ENCODE peak calls at places on chromosomes 1 and 21, in six cellular contexts. One of them, this sample, is unnamed.

GRCh38 chr1:156284762-156285161 is 637 bp downstream of the TMEM79 start:
- DNase-seq in HAP-1: no peak
- DNase-seq in fibroblast of lung: no peak
- DNase-seq in midbrain: no peak
- DNase-seq in CD8-positive, alpha-beta memory T cell: no peak
- DNase-seq in astrocyte of the cerebellum: no peak
- DNase-seq in this sample: peak

GRCh38 chr1:1357871-1358432 is 403 bp downstream of the MXRA8 start:
- DNase-seq in CD8-positive, alpha-beta memory T cell: no peak
- DNase-seq in astrocyte of the cerebellum: no peak
- DNase-seq in midbrain: no peak
- DNase-seq in fibroblast of lung: no peak
- DNase-seq in HAP-1: no peak
- DNase-seq in this sample: peak

GRCh38 chr1:118949317-118949716 is 38.8 kb downstream of the TBX15 start:
- DNase-seq in HAP-1: no peak
- DNase-seq in astrocyte of the cerebellum: peak
- DNase-seq in midbrain: no peak
- DNase-seq in fibroblast of lung: peak
- DNase-seq in CD8-positive, alpha-beta memory T cell: no peak
- DNase-seq in this sample: peak

GRCh38 chr1:172477741-172478140 is 33.9 kb upstream of the PIGC start:
- DNase-seq in CD8-positive, alpha-beta memory T cell: no peak
- DNase-seq in fibroblast of lung: no peak
- DNase-seq in midbrain: no peak
- DNase-seq in HAP-1: no peak
- DNase-seq in astrocyte of the cerebellum: no peak
- DNase-seq in this sample: no peak

GRCh38 chr1:183163311-183163710 is 22.8 kb upstream of the LAMC2 start:
- DNase-seq in fibroblast of lung: peak
- DNase-seq in astrocyte of the cerebellum: peak
- DNase-seq in midbrain: no peak
- DNase-seq in HAP-1: no peak
- DNase-seq in CD8-positive, alpha-beta memory T cell: no peak
- DNase-seq in this sample: peak

GRCh38 chr1:205600085-205600484 is 31.7 kb downstream of the ELK4 start:
- DNase-seq in fibroblast of lung: peak
- DNase-seq in astrocyte of the cerebellum: peak
- DNase-seq in CD8-positive, alpha-beta memory T cell: no peak
- DNase-seq in midbrain: no peak
- DNase-seq in HAP-1: no peak
- DNase-seq in this sample: peak

GRCh38 chr1:28249013-28249870 is 10.1 kb upstream of the SESN2 start:
- DNase-seq in astrocyte of the cerebellum: no peak
- DNase-seq in fibroblast of lung: peak
- DNase-seq in CD8-positive, alpha-beta memory T cell: no peak
- DNase-seq in HAP-1: peak
- DNase-seq in midbrain: no peak
- DNase-seq in this sample: peak

GRCh38 chr1:70066711-70067110 is 138.7 kb downstream of the LRRC40 start:
- DNase-seq in midbrain: no peak
- DNase-seq in CD8-positive, alpha-beta memory T cell: no peak
- DNase-seq in HAP-1: no peak
- DNase-seq in fibroblast of lung: no peak
- DNase-seq in astrocyte of the cerebellum: no peak
- DNase-seq in this sample: no peak

GRCh38 chr1:31920986-31921385 is 17.2 kb downstream of the PTP4A2 start:
- DNase-seq in fibroblast of lung: no peak
- DNase-seq in astrocyte of the cerebellum: no peak
- DNase-seq in midbrain: no peak
- DNase-seq in CD8-positive, alpha-beta memory T cell: no peak
- DNase-seq in HAP-1: no peak
- DNase-seq in this sample: no peak

GRCh38 chr1:207848234-207848633 is 62.7 kb downstream of the CD34 start:
- DNase-seq in fibroblast of lung: peak
- DNase-seq in midbrain: peak
- DNase-seq in astrocyte of the cerebellum: no peak
- DNase-seq in CD8-positive, alpha-beta memory T cell: no peak
- DNase-seq in HAP-1: no peak
- DNase-seq in this sample: peak

GRCh38 chr1:229181419-229181818 is 89.5 kb upstream of the RAB4A start:
- DNase-seq in fibroblast of lung: no peak
- DNase-seq in astrocyte of the cerebellum: no peak
- DNase-seq in CD8-positive, alpha-beta memory T cell: no peak
- DNase-seq in midbrain: no peak
- DNase-seq in HAP-1: no peak
- DNase-seq in this sample: no peak

GRCh38 chr21:43835061-43835460 is 30.0 kb upstream of the AGPAT3 start:
- DNase-seq in astrocyte of the cerebellum: no peak
- DNase-seq in midbrain: no peak
- DNase-seq in fibroblast of lung: no peak
- DNase-seq in CD8-positive, alpha-beta memory T cell: peak
- DNase-seq in HAP-1: no peak
- DNase-seq in this sample: no peak

GRCh38 chr1:110068646-110069301 is 1.7 kb downstream of the ALX3 start:
- DNase-seq in fibroblast of lung: no peak
- DNase-seq in midbrain: no peak
- DNase-seq in CD8-positive, alpha-beta memory T cell: no peak
- DNase-seq in astrocyte of the cerebellum: no peak
- DNase-seq in HAP-1: no peak
- DNase-seq in this sample: no peak

GRCh38 chr1:232950919-232951579 is 638 bp downstream of the NTPCR start:
- DNase-seq in astrocyte of the cerebellum: no peak
- DNase-seq in fibroblast of lung: no peak
- DNase-seq in midbrain: no peak
- DNase-seq in CD8-positive, alpha-beta memory T cell: no peak
- DNase-seq in HAP-1: peak
- DNase-seq in this sample: no peak

GRCh38 chr1:153803479-153804056 is 28.4 kb downstream of the SLC27A3 start:
- DNase-seq in astrocyte of the cerebellum: no peak
- DNase-seq in fibroblast of lung: no peak
- DNase-seq in HAP-1: no peak
- DNase-seq in midbrain: no peak
- DNase-seq in CD8-positive, alpha-beta memory T cell: no peak
- DNase-seq in this sample: no peak

GRCh38 chr21:18041012-18041411 is 203.6 kb upstream of the CHODL start:
- DNase-seq in HAP-1: peak
- DNase-seq in fibroblast of lung: no peak
- DNase-seq in CD8-positive, alpha-beta memory T cell: no peak
- DNase-seq in midbrain: peak
- DNase-seq in astrocyte of the cerebellum: peak
- DNase-seq in this sample: no peak

GRCh38 chr1:171438441-171438840 is 46.9 kb upstream of the PRRC2C start:
- DNase-seq in CD8-positive, alpha-beta memory T cell: no peak
- DNase-seq in astrocyte of the cerebellum: peak
- DNase-seq in midbrain: no peak
- DNase-seq in fibroblast of lung: peak
- DNase-seq in HAP-1: no peak
- DNase-seq in this sample: peak

GRCh38 chr21:46066843-46067331 is 31.0 kb upstream of the COL6A2 start:
- DNase-seq in astrocyte of the cerebellum: no peak
- DNase-seq in HAP-1: no peak
- DNase-seq in midbrain: no peak
- DNase-seq in fibroblast of lung: peak
- DNase-seq in CD8-positive, alpha-beta memory T cell: peak
- DNase-seq in this sample: no peak

This sample was measured in HCEC 1CT.